ENCODE peak calls at places on chromosomes 12 and 14, in six cellular contexts. One of them, this sample, is unnamed.

GRCh38 chr14:74333909-74334308 is 14.4 kb upstream of the VRTN start:
- DNase-seq in endodermal cell: no peak
- DNase-seq in B cell: no peak
- DNase-seq in activated B cell treated with CpG ODN at 0.5 μM for 24 hours: no peak
- DNase-seq in upper lobe of right lung: no peak
- DNase-seq in psoas muscle: no peak
- DNase-seq in this sample: no peak

GRCh38 chr12:30517320-30517719 is 178.3 kb downstream of the IPO8 start:
- DNase-seq in endodermal cell: no peak
- DNase-seq in B cell: no peak
- DNase-seq in activated B cell treated with CpG ODN at 0.5 μM for 24 hours: no peak
- DNase-seq in upper lobe of right lung: no peak
- DNase-seq in psoas muscle: no peak
- DNase-seq in this sample: no peak

GRCh38 chr14:98174031-98174430 is 1098.0 kb downstream of the BCL11B start:
- DNase-seq in endodermal cell: no peak
- DNase-seq in B cell: no peak
- DNase-seq in activated B cell treated with CpG ODN at 0.5 μM for 24 hours: no peak
- DNase-seq in upper lobe of right lung: no peak
- DNase-seq in psoas muscle: no peak
- DNase-seq in this sample: no peak

GRCh38 chr14:103626150-103626850 is 2.7 kb upstream of the KLC1 start:
- DNase-seq in endodermal cell: no peak
- DNase-seq in B cell: no peak
- DNase-seq in activated B cell treated with CpG ODN at 0.5 μM for 24 hours: no peak
- DNase-seq in upper lobe of right lung: no peak
- DNase-seq in psoas muscle: no peak
- DNase-seq in this sample: no peak

GRCh38 chr12:129520736-129521135 is 383.1 kb downstream of the TMEM132D start:
- DNase-seq in endodermal cell: no peak
- DNase-seq in B cell: no peak
- DNase-seq in activated B cell treated with CpG ODN at 0.5 μM for 24 hours: no peak
- DNase-seq in upper lobe of right lung: no peak
- DNase-seq in psoas muscle: no peak
- DNase-seq in this sample: no peak

GRCh38 chr12:19338405-19338804 is 100.9 kb upstream of the AEBP2 start:
- DNase-seq in endodermal cell: no peak
- DNase-seq in B cell: no peak
- DNase-seq in activated B cell treated with CpG ODN at 0.5 μM for 24 hours: no peak
- DNase-seq in upper lobe of right lung: no peak
- DNase-seq in psoas muscle: no peak
- DNase-seq in this sample: no peak

GRCh38 chr14:68673464-68673863 is 119.4 kb downstream of the ZFP36L1 start:
- DNase-seq in endodermal cell: no peak
- DNase-seq in B cell: no peak
- DNase-seq in activated B cell treated with CpG ODN at 0.5 μM for 24 hours: no peak
- DNase-seq in upper lobe of right lung: no peak
- DNase-seq in psoas muscle: no peak
- DNase-seq in this sample: no peak

GRCh38 chr12:80829767-80830166 is 108.0 kb downstream of the LIN7A start:
- DNase-seq in endodermal cell: no peak
- DNase-seq in B cell: no peak
- DNase-seq in activated B cell treated with CpG ODN at 0.5 μM for 24 hours: no peak
- DNase-seq in upper lobe of right lung: no peak
- DNase-seq in psoas muscle: no peak
- DNase-seq in this sample: no peak

GRCh38 chr14:69443296-69443805 is 41.2 kb upstream of the PLEKHD1 start:
- DNase-seq in endodermal cell: no peak
- DNase-seq in B cell: no peak
- DNase-seq in activated B cell treated with CpG ODN at 0.5 μM for 24 hours: no peak
- DNase-seq in upper lobe of right lung: no peak
- DNase-seq in psoas muscle: no peak
- DNase-seq in this sample: no peak

DNA sequence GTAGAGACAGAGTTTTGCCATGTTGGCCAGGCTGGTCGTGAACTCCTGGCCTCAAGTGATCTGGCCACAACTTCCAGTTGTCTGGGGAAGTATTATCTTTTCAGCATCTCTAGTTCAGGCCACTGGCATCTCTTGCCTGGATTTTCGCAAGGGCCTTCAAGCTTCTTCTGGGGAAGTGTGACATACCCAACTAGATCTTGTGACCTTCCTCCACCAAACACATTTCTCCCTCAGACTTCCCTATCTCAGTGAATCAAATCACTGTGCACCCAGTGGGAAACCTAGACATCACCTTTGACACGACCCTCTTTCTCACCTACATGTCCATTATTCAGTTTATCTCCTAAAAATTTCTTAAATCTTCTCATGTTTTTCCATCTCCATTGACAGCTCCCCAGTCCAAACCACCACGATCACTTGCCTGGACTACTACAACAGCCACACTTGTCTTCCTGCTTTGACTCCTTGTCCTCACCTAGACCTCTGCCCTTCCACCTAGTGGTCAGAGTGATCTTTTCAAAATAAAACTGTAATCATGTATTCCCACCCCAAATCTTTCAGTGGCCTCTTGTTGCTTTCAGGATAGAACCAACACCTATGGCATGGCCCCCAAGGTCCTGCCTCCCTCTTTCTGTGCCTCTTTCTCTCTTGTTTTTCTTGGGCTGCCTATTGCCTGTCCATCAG is 3.3 kb downstream of the EEF1AKMT3 start:
- DNase-seq in endodermal cell: no peak
- DNase-seq in B cell: no peak
- DNase-seq in activated B cell treated with CpG ODN at 0.5 μM for 24 hours: no peak
- DNase-seq in upper lobe of right lung: no peak
- DNase-seq in psoas muscle: no peak
- DNase-seq in this sample: no peak
- TF ChIP-seq CTCF in endodermal cell: peak
- TF ChIP-seq CTCF in B cell: no peak
- TF ChIP-seq CTCF in activated B cell treated with CpG ODN at 0.5 μM for 24 hours: no peak
- TF ChIP-seq CTCF in upper lobe of right lung: no peak
- TF ChIP-seq CTCF in psoas muscle: no peak
- TF ChIP-seq CTCF in this sample: peak

DNA sequence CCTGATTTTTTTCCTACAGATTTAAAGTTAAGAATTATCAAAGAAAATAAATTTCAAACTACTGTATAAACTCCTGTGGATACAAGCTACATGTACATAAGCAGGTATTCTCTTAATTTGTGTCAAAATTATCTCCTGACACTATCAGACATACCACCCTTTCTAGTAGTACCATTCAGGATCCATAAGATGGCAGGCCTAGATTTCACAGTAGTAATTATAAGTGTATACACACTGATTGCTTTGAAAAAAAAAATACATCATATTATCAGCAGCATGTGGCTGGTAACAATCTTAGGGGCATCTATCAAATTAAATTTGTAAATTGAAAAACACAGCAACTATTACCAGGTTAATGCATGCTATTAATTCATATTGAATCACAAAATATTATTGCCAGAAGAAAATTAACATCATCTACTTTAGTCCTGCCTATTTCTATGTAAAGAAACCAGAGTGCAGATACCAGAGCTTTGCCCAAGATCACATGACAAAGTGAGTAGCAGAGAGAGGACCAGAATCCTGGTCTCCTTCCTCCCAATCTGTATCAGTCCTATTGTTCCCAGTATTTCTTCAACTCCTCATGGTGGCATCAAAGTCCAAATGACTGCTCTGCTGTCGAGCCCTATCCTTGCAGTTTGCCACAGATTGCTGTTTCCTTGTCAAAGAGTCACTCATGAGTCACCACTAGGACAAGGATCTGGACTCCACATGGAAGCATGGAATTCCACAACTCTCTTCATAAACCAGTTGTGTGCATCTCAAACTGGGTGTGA is 27.7 kb upstream of the CALM1 start:
- DNase-seq in endodermal cell: no peak
- DNase-seq in B cell: no peak
- DNase-seq in activated B cell treated with CpG ODN at 0.5 μM for 24 hours: no peak
- DNase-seq in upper lobe of right lung: no peak
- DNase-seq in psoas muscle: no peak
- DNase-seq in this sample: no peak
- TF ChIP-seq CTCF in endodermal cell: peak
- TF ChIP-seq CTCF in B cell: peak
- TF ChIP-seq CTCF in activated B cell treated with CpG ODN at 0.5 μM for 24 hours: no peak
- TF ChIP-seq CTCF in upper lobe of right lung: peak
- TF ChIP-seq CTCF in psoas muscle: peak
- TF ChIP-seq CTCF in this sample: no peak

GRCh38 chr12:27123642-27124041 is 41.3 kb upstream of the C12orf71 start:
- DNase-seq in endodermal cell: no peak
- DNase-seq in B cell: no peak
- DNase-seq in activated B cell treated with CpG ODN at 0.5 μM for 24 hours: no peak
- DNase-seq in upper lobe of right lung: no peak
- DNase-seq in psoas muscle: no peak
- DNase-seq in this sample: no peak
- TF ChIP-seq CTCF in endodermal cell: peak
- TF ChIP-seq CTCF in B cell: peak
- TF ChIP-seq CTCF in activated B cell treated with CpG ODN at 0.5 μM for 24 hours: no peak
- TF ChIP-seq CTCF in upper lobe of right lung: peak
- TF ChIP-seq CTCF in psoas muscle: peak
- TF ChIP-seq CTCF in this sample: no peak

GRCh38 chr12:54213084-54213483 is 24.3 kb upstream of the SMUG1 start:
- DNase-seq in endodermal cell: peak
- DNase-seq in B cell: no peak
- DNase-seq in activated B cell treated with CpG ODN at 0.5 μM for 24 hours: no peak
- DNase-seq in upper lobe of right lung: no peak
- DNase-seq in psoas muscle: no peak
- DNase-seq in this sample: no peak
- TF ChIP-seq CTCF in endodermal cell: peak
- TF ChIP-seq CTCF in B cell: no peak
- TF ChIP-seq CTCF in activated B cell treated with CpG ODN at 0.5 μM for 24 hours: no peak
- TF ChIP-seq CTCF in upper lobe of right lung: no peak
- TF ChIP-seq CTCF in psoas muscle: no peak
- TF ChIP-seq CTCF in this sample: peak

GRCh38 chr12:103705098-103705497 is 118.0 kb downstream of the STAB2 start:
- DNase-seq in endodermal cell: no peak
- DNase-seq in B cell: no peak
- DNase-seq in activated B cell treated with CpG ODN at 0.5 μM for 24 hours: no peak
- DNase-seq in upper lobe of right lung: no peak
- DNase-seq in psoas muscle: no peak
- DNase-seq in this sample: no peak

DNA sequence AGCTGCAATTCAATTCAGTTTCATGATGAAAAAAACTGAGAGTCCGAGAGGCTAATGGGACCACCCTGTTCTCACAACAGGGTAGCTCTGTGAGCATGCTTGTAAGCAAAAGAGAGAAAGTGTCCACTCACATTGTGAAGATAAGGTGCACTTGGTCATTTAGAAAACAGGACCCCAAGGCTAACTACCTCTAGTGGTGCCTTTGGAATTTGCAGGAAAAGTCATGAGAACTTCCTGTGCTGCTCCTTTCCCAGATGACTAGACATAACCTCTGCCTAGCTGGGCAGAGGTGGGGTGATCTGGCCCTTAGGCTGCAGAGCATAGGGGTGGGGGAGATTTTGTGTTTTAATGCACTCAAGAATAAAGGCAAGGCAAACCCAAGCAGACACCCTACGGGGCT is 118.9 kb downstream of the STAB2 start:
- DNase-seq in endodermal cell: peak
- DNase-seq in B cell: no peak
- DNase-seq in activated B cell treated with CpG ODN at 0.5 μM for 24 hours: no peak
- DNase-seq in upper lobe of right lung: no peak
- DNase-seq in psoas muscle: no peak
- DNase-seq in this sample: no peak
- TF ChIP-seq CTCF in endodermal cell: peak
- TF ChIP-seq CTCF in B cell: no peak
- TF ChIP-seq CTCF in activated B cell treated with CpG ODN at 0.5 μM for 24 hours: no peak
- TF ChIP-seq CTCF in upper lobe of right lung: no peak
- TF ChIP-seq CTCF in psoas muscle: no peak
- TF ChIP-seq CTCF in this sample: peak

This sample was measured in glutamatergic neuron.